ENCODE peak calls at places on chromosomes 1 and 21, in ten cellular contexts. C is astrocyte of the cerebellum; T is heart left ventricle; K is ovary; S is epithelial cell of esophagus; M is psoas muscle; N is CD8-positive, alpha-beta T cell; J is mucosa of descending colon; E is pancreas; G is RWPE2. Q is an unnamed sample.

GRCh38 chr1:58746757-58747156 is 37.1 kb downstream of the JUN start:
- DNase-seq in C (no peak), T (no peak), K (no peak), S (no peak), M (no peak), N (no peak), J (no peak), E (no peak), G (no peak), Q (no peak)

GRCh38 chr1:40897499-40897898 is 35.3 kb upstream of the CITED4 start:
- DNase-seq in C (no peak), T (no peak), K (no peak), S (peak), M (no peak), N (no peak), J (no peak), E (no peak), G (no peak), Q (no peak)

GRCh38 chr21:40846057-40846456 is 901 bp downstream of the DSCAM start:
- DNase-seq in C (no peak), T (no peak), K (no peak), S (peak), M (no peak), N (no peak), J (no peak), E (no peak), G (no peak), Q (no peak)

GRCh38 chr1:25727819-25728286 is 72.1 kb upstream of the SELENON start:
- DNase-seq in C (no peak), T (peak), K (peak), S (no peak), M (peak), N (no peak), J (peak), E (peak), G (no peak), Q (no peak)

GRCh38 chr1:67019121-67019520 is 34.8 kb downstream of the SLC35D1 start:
- DNase-seq in C (no peak), T (no peak), K (no peak), S (no peak), M (no peak), N (no peak), J (no peak), E (no peak), G (no peak), Q (no peak)

GRCh38 chr21:42696026-42696380 is 42.6 kb downstream of the PDE9A start:
- DNase-seq in C (no peak), T (no peak), K (no peak), S (no peak), M (no peak), N (no peak), J (no peak), E (no peak), G (no peak), Q (no peak)

GRCh38 chr21:44322621-44323325 is 16.4 kb downstream of the CFAP410 start:
- DNase-seq in C (no peak), T (no peak), K (no peak), S (no peak), M (no peak), N (no peak), J (no peak), E (no peak), G (no peak), Q (no peak)

GRCh38 chr21:33325222-33326067 is 675 bp downstream of the IFNAR1 start:
- DNase-seq in C (no peak), T (peak), K (peak), S (peak), M (peak), N (peak), J (peak), E (peak), G (peak), Q (peak)

GRCh38 chr1:184506501-184506900 is 119.7 kb downstream of the C1orf21 start:
- DNase-seq in C (no peak), T (no peak), K (no peak), S (peak), M (no peak), N (no peak), J (no peak), E (no peak), G (no peak), Q (no peak)

GRCh38 chr21:45600248-45600647 is 43.3 kb upstream of the PCBP3 start:
- DNase-seq in C (no peak), T (no peak), K (no peak), S (no peak), M (no peak), N (no peak), J (no peak), E (no peak), G (peak), Q (no peak)

GRCh38 chr1:185559684-185560310 is 174.4 kb upstream of the HMCN1 start:
- DNase-seq in C (peak), T (peak), K (no peak), S (peak), M (no peak), N (peak), J (peak), E (peak), G (no peak), Q (peak)

GRCh38 chr1:32509939-32510338 is 29.3 kb upstream of the ZBTB8A start:
- DNase-seq in C (no peak), T (no peak), K (no peak), S (no peak), M (no peak), N (no peak), J (no peak), E (no peak), G (no peak), Q (no peak)

GRCh38 chr1:58997637-58998036 is 213.8 kb upstream of the JUN start:
- DNase-seq in C (no peak), T (no peak), K (no peak), S (no peak), M (no peak), N (no peak), J (no peak), E (no peak), G (no peak), Q (no peak)

GRCh38 chr1:180923887-180924286 is 11.2 kb downstream of the KIAA1614 start:
- DNase-seq in C (no peak), T (no peak), K (no peak), S (no peak), M (no peak), N (no peak), J (no peak), E (no peak), G (no peak), Q (no peak)
- H3K4me3 ChIP-seq in C (no peak), T (no peak), K (no peak), S (no peak), M (no peak), N (no peak), J (no peak), E (no peak), G (no peak), Q (no peak)

GRCh38 chr1:33725037-33725436 is 138.8 kb upstream of the HMGB4 start:
- DNase-seq in C (no peak), T (no peak), K (no peak), S (no peak), M (no peak), N (no peak), J (no peak), E (no peak), G (no peak), Q (no peak)

GRCh38 chr1:33726274-33726804 is 137.5 kb upstream of the HMGB4 start:
- DNase-seq in C (no peak), T (no peak), K (no peak), S (no peak), M (no peak), N (no peak), J (no peak), E (no peak), G (no peak), Q (no peak)

GRCh38 chr1:33721416-33721815 is 142.5 kb upstream of the HMGB4 start:
- DNase-seq in C (no peak), T (no peak), K (no peak), S (no peak), M (no peak), N (no peak), J (no peak), E (no peak), G (no peak), Q (no peak)

GRCh38 chr1:33723251-33723650 is 140.6 kb upstream of the HMGB4 start:
- DNase-seq in C (no peak), T (no peak), K (no peak), S (no peak), M (no peak), N (no peak), J (no peak), E (no peak), G (no peak), Q (no peak)

GRCh38 chr1:33724348-33724747 is 139.5 kb upstream of the HMGB4 start:
- DNase-seq in C (no peak), T (no peak), K (no peak), S (no peak), M (no peak), N (no peak), J (no peak), E (no peak), G (no peak), Q (no peak)
- TF ChIP-seq CTCF in C (no peak), T (no peak), K (no peak), S (no peak), M (no peak), N (no peak), J (no peak), E (no peak), G (no peak), Q (peak)

GRCh38 chr1:78728359-78728758 is 78.7 kb downstream of the IFI44 start:
- DNase-seq in C (no peak), T (no peak), K (no peak), S (no peak), M (no peak), N (no peak), J (no peak), E (no peak), G (peak), Q (no peak)
- H3K4me3 ChIP-seq in C (no peak), T (no peak), K (no peak), S (no peak), M (no peak), N (no peak), J (no peak), E (no peak), G (no peak), Q (no peak)

GRCh38 chr1:6199298-6200187 is at the start of gene RPL22:
- DNase-seq in C (peak), T (peak), K (peak), S (peak), M (peak), N (peak), J (peak), E (peak), G (peak), Q (peak)
- TF ChIP-seq CTCF in C (no peak), T (peak), K (no peak), S (no peak), M (no peak), N (no peak), J (no peak), E (no peak), G (no peak), Q (no peak)

GRCh38 chr1:1315435-1315901 is 7.1 kb downstream of the PUSL1 start:
- DNase-seq in C (no peak), T (no peak), K (no peak), S (no peak), M (no peak), N (no peak), J (no peak), E (no peak), G (no peak), Q (no peak)
- H3K4me3 ChIP-seq in C (no peak), T (no peak), K (no peak), S (no peak), M (no peak), N (no peak), J (no peak), E (no peak), G (no peak), Q (no peak)

DNA sequence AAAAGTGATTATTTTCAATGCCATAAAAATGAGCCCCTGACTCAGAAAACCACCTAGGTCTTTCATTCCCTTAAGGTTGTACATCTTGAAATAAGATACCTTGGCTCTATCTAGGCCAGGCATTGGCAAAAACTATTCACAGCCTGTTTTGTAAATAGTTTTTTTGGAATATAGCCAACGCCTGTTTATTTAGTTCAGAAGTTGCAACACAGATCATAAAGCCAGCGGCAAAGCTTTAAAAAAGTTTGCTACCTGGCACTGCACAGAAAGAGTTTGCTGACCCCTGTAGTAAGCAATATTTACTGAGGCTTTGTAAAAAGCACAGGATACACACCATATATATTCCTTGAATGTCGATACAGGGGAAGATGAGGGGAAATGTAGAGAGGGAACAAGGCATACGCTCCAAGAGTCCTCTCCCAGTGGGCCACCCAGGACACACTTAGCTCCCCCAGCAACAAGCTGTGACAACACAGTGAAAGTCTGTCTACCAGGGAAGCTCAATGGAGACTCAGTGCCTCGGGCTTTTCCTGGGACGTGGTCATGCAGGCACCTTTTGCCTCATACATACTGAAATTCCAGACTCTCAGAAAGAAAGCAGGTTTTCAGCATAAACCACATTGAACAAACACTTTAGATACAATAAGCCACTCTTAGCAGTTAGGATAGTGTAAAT is 20.5 kb downstream of the TARBP1 start:
- DNase-seq in C (no peak), T (no peak), K (no peak), S (peak), M (no peak), N (no peak), J (no peak), E (no peak), G (no peak), Q (no peak)
- TF ChIP-seq CTCF in C (no peak), T (no peak), K (no peak), S (no peak), M (no peak), N (no peak), J (no peak), E (no peak), G (no peak), Q (no peak)

GRCh38 chr21:28016571-28016970 is 976.1 kb downstream of the LTN1 start:
- DNase-seq in C (no peak), T (no peak), K (no peak), S (no peak), M (no peak), N (no peak), J (no peak), E (no peak), G (no peak), Q (no peak)

GRCh38 chr21:28018213-28018612 is 974.5 kb downstream of the LTN1 start:
- DNase-seq in C (no peak), T (no peak), K (no peak), S (no peak), M (no peak), N (no peak), J (no peak), E (no peak), G (no peak), Q (no peak)

GRCh38 chr21:28018741-28019669 is 973.7 kb downstream of the LTN1 start:
- DNase-seq in C (no peak), T (no peak), K (no peak), S (no peak), M (peak), N (no peak), J (no peak), E (peak), G (no peak), Q (no peak)
- H3K4me3 ChIP-seq in C (no peak), T (peak), K (no peak), S (no peak), M (peak), N (no peak), J (no peak), E (peak), G (no peak), Q (no peak)

DNA sequence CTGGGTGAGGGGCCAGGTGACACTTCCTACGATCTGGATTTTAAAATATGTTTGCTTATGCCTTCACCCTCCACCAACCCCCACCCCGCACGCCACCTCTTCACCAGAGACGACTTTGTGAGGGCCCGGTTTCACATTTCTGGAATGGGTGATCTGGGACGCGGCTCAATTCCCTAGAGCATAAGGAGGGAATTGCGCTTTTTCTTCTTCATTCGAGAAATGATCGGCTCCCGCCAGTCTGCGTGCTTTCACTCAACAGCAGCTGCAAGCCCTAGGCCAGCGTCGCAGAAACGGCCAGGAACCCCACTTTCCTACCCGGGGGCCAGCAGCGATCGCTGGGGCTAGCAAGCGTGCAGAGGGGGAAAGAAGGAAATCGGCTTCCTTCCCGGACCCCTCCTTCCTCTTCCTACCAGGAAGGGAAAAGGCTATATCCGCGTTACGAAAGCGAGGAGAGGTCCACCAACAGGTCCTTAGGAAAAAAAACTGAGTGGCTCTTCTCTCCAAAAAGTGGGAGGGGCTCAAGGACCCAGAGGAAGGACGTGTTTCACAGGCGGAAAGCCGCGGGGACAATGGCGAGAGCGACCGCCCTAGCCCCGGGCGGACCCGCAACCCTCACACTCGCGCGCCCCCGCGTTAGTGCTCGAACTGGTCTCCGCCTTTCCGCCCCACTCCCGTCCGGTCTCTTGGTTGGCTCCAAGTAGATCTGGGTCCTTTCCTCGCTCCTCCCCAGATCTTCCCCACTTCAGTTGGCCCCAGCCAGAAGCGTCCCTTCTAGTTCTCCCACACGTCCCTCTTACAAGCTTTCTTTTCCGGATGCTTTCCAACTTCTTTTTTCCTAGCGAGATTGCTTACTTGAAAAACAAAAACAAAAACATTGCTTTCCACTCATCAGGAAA is 1.1 kb upstream of the ADAMTS1 start:
- DNase-seq in C (no peak), T (peak), K (peak), S (peak), M (peak), N (no peak), J (peak), E (peak), G (no peak), Q (no peak)
- TF ChIP-seq CTCF in C (peak), T (peak), K (peak), S (peak), M (peak), N (no peak), J (no peak), E (peak), G (no peak), Q (peak)